ENCODE peak calls at places on chromosome 6, in five cellular contexts. F, P, I, M and U are unnamed samples.

GRCh38 chr6:36349240-36349639 is 12.6 kb upstream of the BNIP5 start:
- DNase-seq in P (no peak), F (no peak), M (no peak), I (no peak), U (no peak)

GRCh38 chr6:129364037-129364436 is 345.9 kb downstream of the ARHGAP18 start:
- DNase-seq in F (no peak), M (no peak), P (no peak), I (no peak), U (no peak)

GRCh38 chr6:89794324-89794723 is 25.3 kb downstream of the MDN1 start:
- DNase-seq in I (no peak), M (no peak), F (no peak), P (no peak), U (no peak)

GRCh38 chr6:32178547-32179440 is 589 bp downstream of the RNF5 start:
- DNase-seq in I (no peak), P (no peak), M (no peak), F (no peak), U (no peak)

GRCh38 chr6:41596807-41597206 is 41.5 kb upstream of the MDFI start:
- DNase-seq in F (no peak), M (no peak), I (no peak), P (no peak), U (no peak)

GRCh38 chr6:117391874-117392583 is 33.7 kb downstream of the ROS1 start:
- DNase-seq in F (no peak), M (no peak), I (no peak), P (no peak), U (no peak)

GRCh38 chr6:144944121-144944520 is 659.0 kb downstream of the UTRN start:
- DNase-seq in I (no peak), M (no peak), F (no peak), P (no peak), U (no peak)

GRCh38 chr6:107866606-107867301 is 42.6 kb upstream of the SCML4 start:
- DNase-seq in P (no peak), F (peak; percentile 44), I (peak; percentile 44), M (no peak), U (no peak)

GRCh38 chr6:89414215-89414614 is 2.1 kb upstream of the RRAGD start:
- DNase-seq in I (no peak), P (no peak), M (no peak), F (no peak), U (no peak)

GRCh38 chr6:168388641-168389633 is 52.0 kb upstream of the SMOC2 start:
- DNase-seq in F (no peak), P (no peak), M (no peak), I (no peak), U (no peak)
- H3K9me3 ChIP-seq in F (no peaks in the 10 kb centered on the region), P (no peaks in the 10 kb centered on the region), M (peaks cover 97% of the 10 kb centered on the region), I (no peaks in the 10 kb centered on the region), U (no peaks in the 10 kb centered on the region)

GRCh38 chr6:168411130-168411529 is 29.9 kb upstream of the SMOC2 start:
- DNase-seq in F (no peak), M (no peak), I (no peak), P (no peak), U (no peak)
- H3K9me3 ChIP-seq in F (no peaks in the 10 kb centered on the region), M (peaks cover 82% of the 10 kb centered on the region), I (no peaks in the 10 kb centered on the region), P (no peaks in the 10 kb centered on the region), U (no peaks in the 10 kb centered on the region)

DNA sequence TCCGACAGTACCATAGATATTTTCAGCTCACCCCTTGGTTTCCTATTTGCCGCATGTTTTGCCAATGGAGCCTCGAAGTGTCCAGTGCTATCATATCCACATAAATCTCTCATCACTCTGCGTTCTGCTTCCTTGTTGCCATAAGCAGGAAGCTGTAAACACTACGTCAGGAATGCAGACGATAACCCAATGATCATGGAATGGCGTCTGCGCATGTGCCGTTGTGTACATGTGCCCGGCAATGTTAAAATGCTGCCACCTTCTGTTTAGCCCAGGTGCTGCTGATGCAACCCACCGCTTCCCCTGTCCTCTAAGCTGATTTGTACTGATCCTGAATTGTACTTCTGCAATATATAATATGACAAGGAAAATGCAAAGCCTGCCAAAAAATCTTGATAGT is 607.5 kb downstream of the HDGFL1 start:
- DNase-seq in F (no peak), M (no peak), P (no peak), I (no peak), U (no peak)
- H3K9me3 ChIP-seq in F (no peaks in the 10 kb centered on the region), M (no peaks in the 10 kb centered on the region), P (no peaks in the 10 kb centered on the region), I (no peaks in the 10 kb centered on the region), U (no peaks in the 10 kb centered on the region)

GRCh38 chr6:22221211-22221610 is 75.6 kb downstream of the PRL start:
- DNase-seq in M (no peak), P (no peak), I (no peak), F (no peak), U (no peak)
- H3K9me3 ChIP-seq in M (no peaks in the 10 kb centered on the region), P (no peaks in the 10 kb centered on the region), I (no peaks in the 10 kb centered on the region), F (no peaks in the 10 kb centered on the region), U (no peaks in the 10 kb centered on the region)